ENCODE peak calls at places on chromosomes 16 and 17, in eight cellular contexts. Q is neuronal stem cell, H is GM23338, I is A549, K is GM23248, W is PC-3, R is PC-9, O is K562. N is an unnamed sample.
A peak's percentile ranks its signal among the peaks of the same experiment; 100 is the strongest.

GRCh38 chr17:48163809-48164208 is 56.2 kb downstream of the SNX11 start:
- DNase-seq in K (peak; percentile 13), I (no peak), Q (no peak), W (no peak), H (no peak), O (no peak), R (no peak), N (no peak)

GRCh38 chr17:37797206-37797605 is 52.3 kb upstream of the HNF1B start:
- DNase-seq in K (peak; percentile 30), W (no peak), H (peak; percentile 33), O (no peak), Q (no peak), R (no peak), I (no peak), N (no peak)

GRCh38 chr17:77442976-77443742 is 302.4 kb downstream of the SEC14L1 start:
- DNase-seq in O (no peak), R (no peak), I (no peak), H (no peak), K (peak; percentile 58), Q (no peak), W (no peak), N (no peak)

GRCh38 chr17:82752371-82753200 is 721 bp downstream of the TBCD start:
- DNase-seq in Q (no peak), I (peak; percentile 59), W (no peak), K (peak; percentile 65), O (peak; percentile 70), R (no peak), H (peak; percentile 24), N (peak; percentile 40)

GRCh38 chr17:76414334-76415295 is 30.2 kb downstream of the SPHK1 start:
- DNase-seq in R (no peak), K (peak; percentile 51), W (no peak), H (no peak), O (peak; percentile 83), I (no peak), Q (no peak), N (peak; percentile 44)

GRCh38 chr16:57041182-57042156 is 50.9 kb upstream of the CPNE2 start:
- DNase-seq in I (no peak), R (no peak), W (no peak), K (no peak), H (no peak), O (no peak), Q (no peak), N (no peak)

GRCh38 chr17:1239210-1239609 is 31.0 kb upstream of the BHLHA9 start:
- DNase-seq in I (no peak), K (no peak), H (no peak), Q (no peak), R (no peak), W (no peak), O (no peak), N (no peak)

GRCh38 chr16:61148930-61149329 is 887.3 kb downstream of the CDH8 start:
- DNase-seq in K (no peak), W (no peak), Q (no peak), H (peak; percentile 28), O (no peak), R (no peak), I (no peak), N (no peak)

GRCh38 chr16:30184430-30185140 is 1.2 kb downstream of the CORO1A start:
- DNase-seq in K (no peak), I (no peak), O (peak; percentile 24), W (no peak), R (no peak), Q (no peak), H (peak; percentile 6), N (no peak)

GRCh38 chr17:58002973-58003372 is 4.1 kb downstream of the SRSF1 start:
- DNase-seq in I (no peak), W (no peak), K (no peak), O (no peak), H (no peak), R (no peak), Q (no peak), N (no peak)
- H3K4me2 ChIP-seq in I (peak overlapping the region; percentile 89), W (peak overlapping the region; percentile 95), K (peak overlapping the region; percentile 98), O (no peak overlapping the region), H (peak overlapping the region; percentile 96), R (peak overlapping the region; percentile 97), Q (no peak overlapping the region), N (peak overlapping the region; percentile 85)

GRCh38 chr16:20675488-20676267 is 21.8 kb downstream of the ACSM1 start:
- DNase-seq in W (peak; percentile 54), O (no peak), I (no peak), R (peak; percentile 95), H (peak; percentile 96), Q (no peak), K (peak; percentile 10), N (peak; percentile 26)
- H3K4me3 ChIP-seq in W (peak overlapping the region; percentile 62), O (peak overlapping the region; percentile 51), I (no peak overlapping the region), R (peak overlapping the region; percentile 47), H (peak overlapping the region; percentile 48), Q (no peak overlapping the region), K (no peak overlapping the region), N (peak overlapping the region; percentile 44)

GRCh38 chr17:70137451-70138230 is 31.7 kb upstream of the KCNJ2 start:
- DNase-seq in I (peak; percentile 42), K (peak; percentile 93), Q (no peak), R (peak; percentile 56), H (peak; percentile 3), W (peak; percentile 89), O (no peak), N (peak; percentile 80)
- H3K27ac ChIP-seq in I (peak overlapping the region; percentile 79), K (peak overlapping the region; percentile 94), Q (no peak overlapping the region), R (peak overlapping the region; percentile 41), H (no peak overlapping the region), W (peak overlapping the region; percentile 22), O (no peak overlapping the region), N (peak overlapping the region; percentile 43)

GRCh38 chr16:58290861-58291260 is 4.0 kb downstream of the PRSS54 start:
- DNase-seq in Q (no peak), W (no peak), I (no peak), H (peak; percentile 5), K (no peak), R (no peak), O (no peak), N (no peak)

GRCh38 chr16:58286769-58287433 is 7.9 kb downstream of the PRSS54 start:
- DNase-seq in O (peak; percentile 2), K (no peak), H (no peak), Q (no peak), R (no peak), W (no peak), I (no peak), N (no peak)

DNA sequence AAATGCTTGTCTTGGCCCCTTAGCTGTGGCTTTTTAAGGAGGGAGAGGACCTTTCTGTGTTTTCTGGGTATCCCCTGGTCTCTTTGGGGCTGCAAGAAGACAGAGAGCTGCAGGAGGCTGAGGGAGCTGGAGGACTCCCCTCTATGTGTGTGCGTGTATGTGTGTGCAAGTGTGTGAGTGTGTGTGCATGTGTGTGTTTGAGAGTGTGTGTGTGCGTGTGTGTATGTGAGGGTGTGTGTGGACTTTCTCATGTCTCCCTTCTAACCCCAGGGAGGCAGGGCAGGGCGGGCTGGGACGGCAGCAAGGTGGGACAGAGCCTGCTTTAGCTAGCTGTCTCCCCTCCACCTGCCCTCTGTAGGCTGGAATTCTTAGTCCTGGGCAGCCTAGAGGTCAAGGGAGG is 1.9 kb downstream of the PRSS54 start:
- DNase-seq in W (no peak), R (no peak), H (no peak), K (no peak), Q (no peak), O (no peak), I (no peak), N (no peak)
- H3K4me2 ChIP-seq in W (no peak overlapping the region), R (no peak overlapping the region), H (no peak overlapping the region), K (no peak overlapping the region), Q (no peak overlapping the region), O (no peak overlapping the region), I (no peak overlapping the region), N (no peak overlapping the region)

GRCh38 chr17:17204041-17204591 is 2.0 kb downstream of the PLD6 start:
- DNase-seq in W (no peak), O (no peak), Q (no peak), I (no peak), K (no peak), R (no peak), H (no peak), N (no peak)
- H3K4me3 ChIP-seq in W (peak overlapping the region; percentile 72), O (peak overlapping the region; percentile 66), Q (no peak overlapping the region), I (peak overlapping the region; percentile 78), K (no peak overlapping the region), R (peak overlapping the region; percentile 91), H (no peak overlapping the region), N (no peak overlapping the region)

GRCh38 chr17:81662002-81662401 is 4.4 kb downstream of the OXLD1 start:
- DNase-seq in W (no peak), R (no peak), H (no peak), O (no peak), Q (no peak), I (no peak), K (no peak), N (no peak)
- H3K27ac ChIP-seq in W (no peak overlapping the region), R (no peak overlapping the region), H (no peak overlapping the region), O (no peak overlapping the region), Q (no peak overlapping the region), I (no peak overlapping the region), K (no peak overlapping the region), N (no peak overlapping the region)

DNA sequence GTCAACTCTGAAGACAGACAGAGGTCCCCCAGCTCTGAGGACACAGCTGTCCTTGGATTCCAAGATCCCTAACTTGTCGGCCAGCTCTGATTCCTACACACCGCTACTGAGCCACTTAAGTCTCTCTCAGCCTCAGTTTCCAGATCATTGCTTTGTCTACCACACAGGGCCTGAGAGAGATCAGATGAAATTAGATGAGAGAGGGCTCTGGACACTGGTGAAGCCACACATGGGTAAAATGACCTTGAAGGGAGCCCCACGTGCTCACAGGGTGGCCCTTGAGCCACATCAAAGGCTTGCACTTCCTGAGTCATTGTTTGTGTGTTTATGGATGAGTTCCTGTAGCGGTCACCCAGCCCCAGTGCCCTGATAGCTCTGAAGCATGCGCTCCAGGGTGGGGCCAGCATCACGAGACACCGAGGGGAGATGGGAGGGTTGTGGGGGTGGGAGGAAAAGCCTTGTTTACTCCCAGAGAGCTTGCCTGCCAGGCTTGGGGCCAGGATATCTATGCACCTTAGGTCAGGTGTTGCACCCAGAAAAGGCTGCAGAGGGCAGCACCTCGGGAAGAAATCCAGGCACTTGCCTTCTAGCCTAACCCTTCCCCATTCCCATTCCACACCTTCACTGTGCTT is 32.7 kb upstream of the SLC6A2 start:
- DNase-seq in R (peak; percentile 81), I (peak; percentile 25), O (peak; percentile 60), W (peak; percentile 7), H (peak; percentile 86), Q (no peak), K (no peak), N (no peak)
- H3K4me2 ChIP-seq in R (peak overlapping the region; percentile 56), I (no peak overlapping the region), O (no peak overlapping the region), W (no peak overlapping the region), H (no peak overlapping the region), Q (no peak overlapping the region), K (no peak overlapping the region), N (no peak overlapping the region)

N was measured in endothelial cell of umbilical vein.